ENCODE peak calls at places on chromosomes 1 and 21, in eight cellular contexts. Y is CD8-positive, alpha-beta memory T cell; M is adrenal gland; Z is H7; T is neuronal stem cell; S is right lobe of liver; B is Peyer's patch; G is ovary. O is an unnamed sample. For H3K36me3, the result is how much of the 10 kb centered on the place peaks cover.

GRCh38 chr21:41970751-41971653 is 17.2 kb upstream of the C2CD2 start:
- DNase-seq in B (peak), M (no peak), T (no peak), G (no peak), S (peak), Y (no peak), Z (peak), O (peak)

GRCh38 chr1:20093940-20094391 is 24.0 kb downstream of the PLA2G5 start:
- DNase-seq in Y (no peak), T (no peak), S (no peak), B (no peak), M (no peak), G (peak), Z (no peak), O (no peak)

GRCh38 chr1:6502000-6502891 is 10.8 kb upstream of the PLEKHG5 start:
- DNase-seq in G (peak), M (peak), B (peak), S (peak), T (no peak), Z (peak), Y (no peak), O (no peak)

GRCh38 chr1:21663951-21664805 is 5.0 kb downstream of the RAP1GAP start:
- DNase-seq in B (peak), G (no peak), Z (peak), Y (no peak), S (peak), T (no peak), M (peak), O (no peak)

GRCh38 chr21:44375281-44375651 is 21.8 kb downstream of the TRPM2 start:
- DNase-seq in Y (peak), S (peak), T (no peak), G (no peak), Z (no peak), M (no peak), B (peak), O (no peak)

GRCh38 chr1:86507935-86508582 is 38.8 kb upstream of the CLCA4 start:
- DNase-seq in M (peak), B (no peak), Z (peak), S (no peak), T (no peak), G (peak), Y (peak), O (no peak)

GRCh38 chr1:94543893-94544635 is 2.5 kb upstream of the F3 start:
- DNase-seq in B (no peak), Y (no peak), G (no peak), M (no peak), Z (no peak), T (no peak), S (no peak), O (no peak)

GRCh38 chr1:56070601-56071000 is 508.8 kb downstream of the PLPP3 start:
- DNase-seq in M (no peak), T (no peak), G (no peak), Z (no peak), B (no peak), Y (no peak), S (no peak), O (no peak)

GRCh38 chr1:229848762-229849677 is 218.0 kb upstream of the GALNT2 start:
- DNase-seq in Z (peak), M (peak), T (no peak), B (no peak), S (no peak), Y (no peak), G (no peak), O (no peak)

GRCh38 chr1:65146908-65147423 is 1.0 kb upstream of the AK4 start:
- DNase-seq in B (no peak), S (peak), Y (no peak), G (no peak), M (no peak), Z (no peak), T (no peak), O (no peak)

GRCh38 chr1:63073530-63074306 is 248.6 kb upstream of the FOXD3 start:
- DNase-seq in B (no peak), Y (no peak), T (peak), Z (peak), S (no peak), M (no peak), G (no peak), O (no peak)

GRCh38 chr1:44500181-44501021 is 95.3 kb downstream of the RNF220 start:
- DNase-seq in Z (peak), T (peak), M (no peak), Y (no peak), B (no peak), G (no peak), S (no peak), O (no peak)

GRCh38 chr1:71047635-71048607 is at the start of gene PTGER3:
- DNase-seq in T (peak), M (peak), Y (peak), G (peak), B (peak), S (peak), Z (peak), O (peak)

GRCh38 chr1:31181515-31182343 is 58.0 kb downstream of the NKAIN1 start:
- DNase-seq in S (no peak), Y (peak), G (peak), B (peak), Z (peak), M (peak), T (no peak), O (peak)

GRCh38 chr21:41772351-41773080 is 5.7 kb upstream of the RIPK4 start:
- DNase-seq in G (no peak), S (no peak), Y (no peak), M (no peak), T (no peak), Z (peak), B (no peak), O (no peak)

GRCh38 chr1:63949965-63950364 is 176.1 kb downstream of the ROR1 start:
- DNase-seq in T (no peak), M (no peak), B (no peak), S (no peak), G (peak), Y (no peak), Z (no peak), O (peak)

GRCh38 chr1:87249803-87250202 is 78.9 kb upstream of the LMO4 start:
- DNase-seq in Z (no peak), Y (no peak), T (no peak), M (no peak), B (no peak), S (no peak), G (no peak), O (no peak)

GRCh38 chr1:183032122-183032921 is 9.1 kb downstream of the LAMC1 start:
- DNase-seq in M (peak), G (peak), S (no peak), T (no peak), Z (no peak), Y (no peak), B (no peak), O (no peak)

GRCh38 chr21:27831177-27831576 is 864.3 kb upstream of the ADAMTS5 start:
- DNase-seq in T (no peak), B (no peak), Z (no peak), S (no peak), G (no peak), Y (no peak), M (no peak), O (no peak)

GRCh38 chr1:210792703-210793102 is 341.2 kb downstream of the KCNH1 start:
- DNase-seq in M (no peak), S (no peak), B (no peak), G (no peak), Z (no peak), Y (no peak), T (no peak), O (no peak)

GRCh38 chr1:187922255-187922654 is 1093.5 kb downstream of the PLA2G4A start:
- DNase-seq in G (no peak), Z (no peak), M (no peak), T (no peak), S (no peak), B (no peak), Y (no peak), O (no peak)

GRCh38 chr1:64581786-64582185 is 111.9 kb downstream of the CACHD1 start:
- DNase-seq in B (no peak), S (no peak), Y (no peak), T (no peak), M (no peak), G (no peak), Z (no peak), O (no peak)

GRCh38 chr1:182430263-182431068 is 19.5 kb upstream of the RGSL1 start:
- DNase-seq in M (no peak), G (no peak), Z (no peak), S (no peak), B (no peak), T (no peak), Y (peak), O (no peak)

GRCh38 chr1:227016990-227017389 is 76.9 kb downstream of the COQ8A start:
- DNase-seq in Z (no peak), Y (no peak), B (no peak), G (no peak), S (no peak), T (no peak), M (no peak), O (no peak)

GRCh38 chr1:169548312-169548711 is 38.0 kb downstream of the F5 start:
- DNase-seq in S (no peak), M (no peak), Y (no peak), B (no peak), G (no peak), T (no peak), Z (no peak), O (no peak)

GRCh38 chr1:181010789-181011188 is 11.9 kb downstream of the STX6 start:
- DNase-seq in Z (no peak), B (no peak), Y (no peak), M (no peak), S (no peak), T (no peak), G (no peak), O (no peak)

GRCh38 chr1:20373286-20373685 is 82.6 kb downstream of the VWA5B1 start:
- DNase-seq in S (no peak), B (no peak), Z (no peak), M (no peak), Y (no peak), T (no peak), G (no peak), O (no peak)

GRCh38 chr1:1439550-1440261 is 4.2 kb downstream of the VWA1 start:
- DNase-seq in M (peak), Y (no peak), S (peak), B (no peak), T (no peak), G (no peak), Z (peak), O (no peak)

GRCh38 chr1:81982523-81982922 is 181.8 kb downstream of the ADGRL2 start:
- DNase-seq in Z (no peak), T (no peak), G (no peak), Y (no peak), M (no peak), S (no peak), B (no peak), O (no peak)
- H3K36me3 ChIP-seq in Z (under half), T (under half), G (under half), Y (under half), M (under half), S (under half), B (under half), O (under half)

DNA sequence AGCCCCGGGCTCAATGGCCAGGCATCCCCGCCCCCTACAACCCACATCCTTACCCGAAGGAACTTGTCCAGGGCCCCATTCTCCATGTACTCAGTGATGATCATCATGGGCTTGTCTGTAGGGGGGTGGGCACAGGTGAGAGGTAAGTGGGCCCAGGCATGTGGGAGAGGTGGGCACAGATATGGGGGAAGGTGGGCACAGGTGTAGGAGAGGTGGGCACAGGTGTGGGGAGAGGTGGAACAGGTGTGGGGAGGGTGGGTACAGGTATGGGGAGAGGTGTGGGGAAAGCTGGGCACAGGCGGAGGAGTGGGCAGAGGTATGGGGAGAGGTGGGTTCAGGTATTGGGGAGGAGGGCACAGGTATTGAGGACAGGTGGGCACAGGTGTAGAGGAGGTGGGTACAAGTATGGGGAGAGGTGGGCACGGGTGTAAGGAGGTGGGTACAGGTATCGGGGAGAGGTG is 23.5 kb downstream of the EPHA2 start:
- DNase-seq in Z (no peak), G (peak), Y (no peak), B (no peak), T (no peak), S (no peak), M (no peak), O (no peak)
- H3K36me3 ChIP-seq in Z (under half), G (under half), Y (under half), B (half or more), T (half or more), S (half or more), M (under half), O (under half)

GRCh38 chr1:151135433-151136385 is 10.7 kb downstream of the SEMA6C start:
- DNase-seq in G (no peak), T (no peak), B (no peak), M (no peak), Z (peak), S (peak), Y (no peak), O (no peak)

GRCh38 chr1:151133339-151133761 is 13.1 kb downstream of the SEMA6C start:
- DNase-seq in Y (no peak), S (no peak), G (peak), B (no peak), Z (peak), T (no peak), M (no peak), O (no peak)

GRCh38 chr1:151134991-151135390 is 11.4 kb downstream of the SEMA6C start:
- DNase-seq in Z (peak), B (no peak), M (no peak), G (no peak), T (no peak), Y (no peak), S (no peak), O (no peak)

GRCh38 chr1:151132676-151133338 is 13.6 kb downstream of the SEMA6C start:
- DNase-seq in G (peak), B (no peak), Y (no peak), Z (peak), S (no peak), M (no peak), T (no peak), O (no peak)

DNA sequence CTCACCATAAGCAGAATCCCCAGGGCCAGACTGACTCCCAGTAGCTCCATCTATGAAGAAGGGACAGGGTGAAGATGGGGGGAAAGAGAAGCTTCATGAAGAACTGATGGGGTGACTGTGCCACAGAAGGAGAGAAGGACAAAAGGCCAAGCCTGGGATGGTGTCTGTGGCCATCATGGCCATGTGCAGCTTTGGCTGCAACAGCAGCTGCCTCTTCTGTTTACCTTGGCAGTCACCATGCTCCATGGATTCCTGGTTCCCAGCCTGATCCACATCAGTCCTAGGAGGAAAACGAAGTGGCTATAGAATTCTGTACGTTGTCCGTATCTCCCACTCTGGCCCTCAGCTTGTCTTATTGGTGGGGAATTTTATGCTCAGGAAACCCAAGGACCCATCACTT is 12.0 kb downstream of the SEMA6C start:
- DNase-seq in Z (no peak), M (no peak), B (no peak), S (no peak), T (no peak), G (no peak), Y (no peak), O (no peak)
- H3K36me3 ChIP-seq in Z (under half), M (under half), B (under half), S (under half), T (under half), G (under half), Y (under half), O (under half)

GRCh38 chr1:3888301-3888700 is 11.8 kb downstream of the C1orf174 start:
- DNase-seq in G (no peak), S (no peak), Z (no peak), Y (no peak), M (no peak), T (no peak), B (no peak), O (no peak)
- H3K36me3 ChIP-seq in G (under half), S (under half), Z (under half), Y (under half), M (under half), T (under half), B (half or more), O (under half)

GRCh38 chr1:201819346-201819745 is 9.6 kb upstream of the IPO9 start:
- DNase-seq in G (no peak), S (no peak), B (no peak), M (no peak), Y (no peak), T (no peak), Z (no peak), O (no peak)
- H3K36me3 ChIP-seq in G (under half), S (under half), B (half or more), M (under half), Y (under half), T (under half), Z (under half), O (under half)

GRCh38 chr1:11072216-11072917 is 12.5 kb upstream of the SRM start:
- DNase-seq in Y (no peak), M (peak), S (peak), Z (peak), B (peak), T (no peak), G (no peak), O (no peak)
- H3K36me3 ChIP-seq in Y (half or more), M (under half), S (half or more), Z (half or more), B (half or more), T (half or more), G (under half), O (under half)

GRCh38 chr1:37434292-37434907 is 40.0 kb upstream of the ZC3H12A start:
- DNase-seq in Y (peak), B (peak), S (peak), M (peak), T (peak), G (peak), Z (peak), O (peak)

GRCh38 chr1:37438971-37439671 is 35.3 kb upstream of the ZC3H12A start:
- DNase-seq in S (no peak), G (no peak), M (no peak), Z (peak), B (no peak), Y (no peak), T (no peak), O (no peak)

GRCh38 chr1:37438037-37438970 is 36.1 kb upstream of the ZC3H12A start:
- DNase-seq in B (no peak), T (no peak), G (no peak), Z (no peak), Y (no peak), S (no peak), M (no peak), O (no peak)

GRCh38 chr1:37439672-37439995 is 34.7 kb upstream of the ZC3H12A start:
- DNase-seq in S (no peak), M (no peak), Y (no peak), B (no peak), T (no peak), Z (no peak), G (no peak), O (no peak)

DNA sequence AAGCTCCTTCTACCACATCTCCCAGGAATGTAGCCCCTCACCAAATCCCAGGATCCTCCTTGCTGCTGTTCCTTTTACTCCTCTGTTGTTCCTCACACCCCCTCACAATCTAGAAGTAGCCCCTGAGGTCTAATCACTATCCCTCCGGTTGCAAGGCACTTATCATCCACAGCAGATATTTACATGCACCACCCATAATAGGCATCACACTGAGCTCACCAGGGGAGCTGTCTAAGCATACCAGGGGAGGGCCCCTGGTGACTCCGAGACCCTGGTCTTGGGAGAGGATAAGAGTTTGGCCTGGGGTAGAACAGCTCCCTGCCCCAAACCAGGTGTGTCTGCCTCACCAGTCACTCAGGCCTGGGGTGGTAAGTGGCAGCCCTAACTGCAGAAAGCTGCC is 37.3 kb upstream of the ZC3H12A start:
- DNase-seq in B (no peak), Y (no peak), G (no peak), T (no peak), Z (no peak), S (no peak), M (no peak), O (no peak)
- H3K36me3 ChIP-seq in B (under half), Y (under half), G (under half), T (under half), Z (under half), S (under half), M (under half), O (under half)

GRCh38 chr1:16148329-16149092 is 7.4 kb downstream of the EPHA2 start:
- DNase-seq in B (no peak), Z (no peak), Y (no peak), G (no peak), M (no peak), T (no peak), S (no peak), O (no peak)

GRCh38 chr1:16145988-16146887 is 9.6 kb downstream of the EPHA2 start:
- DNase-seq in Z (peak), T (peak), M (peak), S (peak), B (peak), Y (no peak), G (peak), O (peak)

GRCh38 chr1:16146888-16147614 is 8.8 kb downstream of the EPHA2 start:
- DNase-seq in G (no peak), S (no peak), B (no peak), Z (no peak), Y (no peak), T (no peak), M (peak), O (no peak)

GRCh38 chr1:16149146-16149545 is 6.7 kb downstream of the EPHA2 start:
- DNase-seq in B (no peak), S (no peak), Y (no peak), G (no peak), Z (no peak), M (no peak), T (no peak), O (no peak)

GRCh38 chr1:16147615-16147926 is 8.3 kb downstream of the EPHA2 start:
- DNase-seq in B (no peak), G (no peak), Z (no peak), Y (no peak), M (no peak), S (no peak), T (no peak), O (no peak)
- H3K36me3 ChIP-seq in B (under half), G (under half), Z (under half), Y (under half), M (under half), S (under half), T (half or more), O (under half)

O was measured in colonic mucosa.